ENCODE peak calls at places on chromosomes 16 and 17, in four cellular contexts. One of them, this sample, is unnamed.

GRCh38 chr17:42513686-42514085 is 22.4 kb upstream of the NAGLU start:
- DNase-seq in tibial nerve: no peak
- DNase-seq in A549: no peak
- DNase-seq in transverse colon: no peak
- DNase-seq in this sample: no peak

GRCh38 chr17:40348562-40349476 is 15.7 kb downstream of the GJD3 start:
- DNase-seq in tibial nerve: no peak
- DNase-seq in A549: no peak
- DNase-seq in transverse colon: peak; percentile 57
- DNase-seq in this sample: no peak

GRCh38 chr16:86335266-86336172 is 174.8 kb upstream of the FOXF1 start:
- DNase-seq in tibial nerve: no peak
- DNase-seq in A549: no peak
- DNase-seq in transverse colon: no peak
- DNase-seq in this sample: no peak

GRCh38 chr16:58028541-58029070 is 3.1 kb downstream of the MMP15 start:
- DNase-seq in tibial nerve: no peak
- DNase-seq in A549: no peak
- DNase-seq in transverse colon: no peak
- DNase-seq in this sample: no peak

GRCh38 chr16:88759245-88759975 is 25.6 kb downstream of the PIEZO1 start:
- DNase-seq in tibial nerve: peak; percentile 38
- DNase-seq in A549: no peak
- DNase-seq in transverse colon: peak; percentile 85
- DNase-seq in this sample: peak; percentile 71

GRCh38 chr17:82805823-82806222 is 34.0 kb downstream of the ZNF750 start:
- DNase-seq in tibial nerve: no peak
- DNase-seq in A549: no peak
- DNase-seq in transverse colon: no peak
- DNase-seq in this sample: peak; percentile 24

GRCh38 chr16:70388281-70388680 is 41.6 kb downstream of the DDX19A start:
- DNase-seq in tibial nerve: no peak
- DNase-seq in A549: no peak
- DNase-seq in transverse colon: no peak
- DNase-seq in this sample: no peak

GRCh38 chr17:81930142-81931125 is 2.9 kb upstream of the MAFG start:
- DNase-seq in tibial nerve: no peak
- DNase-seq in A549: no peak
- DNase-seq in transverse colon: peak; percentile 49
- DNase-seq in this sample: peak; percentile 22

GRCh38 chr16:19907161-19907992 is 22.7 kb upstream of the GPRC5B start:
- DNase-seq in tibial nerve: peak; percentile 56
- DNase-seq in A549: peak; percentile 74
- DNase-seq in transverse colon: peak; percentile 67
- DNase-seq in this sample: peak; percentile 61

GRCh38 chr16:56193951-56194726 is 2.9 kb downstream of the GNAO1 start:
- DNase-seq in tibial nerve: peak; percentile 67
- DNase-seq in A549: peak; percentile 53
- DNase-seq in transverse colon: peak; percentile 70
- DNase-seq in this sample: peak; percentile 79

GRCh38 chr17:5785867-5786509 is 201.7 kb upstream of the NLRP1 start:
- DNase-seq in tibial nerve: no peak
- DNase-seq in A549: no peak
- DNase-seq in transverse colon: no peak
- DNase-seq in this sample: no peak

GRCh38 chr17:59377410-59377809 is 46.0 kb downstream of the YPEL2 start:
- DNase-seq in tibial nerve: no peak
- DNase-seq in A549: no peak
- DNase-seq in transverse colon: no peak
- DNase-seq in this sample: no peak

GRCh38 chr16:4091638-4092037 is 24.6 kb downstream of the ADCY9 start:
- DNase-seq in tibial nerve: no peak
- DNase-seq in A549: no peak
- DNase-seq in transverse colon: peak; percentile 2
- DNase-seq in this sample: no peak

GRCh38 chr17:29625037-29625750 is 2.5 kb upstream of the CORO6 start:
- DNase-seq in tibial nerve: no peak
- DNase-seq in A549: peak; percentile 73
- DNase-seq in transverse colon: no peak
- DNase-seq in this sample: no peak

GRCh38 chr17:71330099-71330375 is 790.8 kb upstream of the SOX9 start:
- DNase-seq in tibial nerve: no peak
- DNase-seq in A549: no peak
- DNase-seq in transverse colon: no peak
- DNase-seq in this sample: no peak

GRCh38 chr16:66618588-66618987 is 14.1 kb downstream of the CMTM3 start:
- DNase-seq in tibial nerve: peak; percentile 40
- DNase-seq in A549: peak; percentile 26
- DNase-seq in transverse colon: no peak
- DNase-seq in this sample: peak; percentile 41

GRCh38 chr17:27332485-27333409 is 38.8 kb downstream of the WSB1 start:
- DNase-seq in tibial nerve: peak; percentile 95
- DNase-seq in A549: peak; percentile 99
- DNase-seq in transverse colon: peak; percentile 98
- DNase-seq in this sample: peak; percentile 97
- TF ChIP-seq EP300 in tibial nerve: peak; percentile 71
- TF ChIP-seq EP300 in A549: peak; percentile 51
- TF ChIP-seq EP300 in transverse colon: peak; percentile 33
- TF ChIP-seq EP300 in this sample: no peak

DNA sequence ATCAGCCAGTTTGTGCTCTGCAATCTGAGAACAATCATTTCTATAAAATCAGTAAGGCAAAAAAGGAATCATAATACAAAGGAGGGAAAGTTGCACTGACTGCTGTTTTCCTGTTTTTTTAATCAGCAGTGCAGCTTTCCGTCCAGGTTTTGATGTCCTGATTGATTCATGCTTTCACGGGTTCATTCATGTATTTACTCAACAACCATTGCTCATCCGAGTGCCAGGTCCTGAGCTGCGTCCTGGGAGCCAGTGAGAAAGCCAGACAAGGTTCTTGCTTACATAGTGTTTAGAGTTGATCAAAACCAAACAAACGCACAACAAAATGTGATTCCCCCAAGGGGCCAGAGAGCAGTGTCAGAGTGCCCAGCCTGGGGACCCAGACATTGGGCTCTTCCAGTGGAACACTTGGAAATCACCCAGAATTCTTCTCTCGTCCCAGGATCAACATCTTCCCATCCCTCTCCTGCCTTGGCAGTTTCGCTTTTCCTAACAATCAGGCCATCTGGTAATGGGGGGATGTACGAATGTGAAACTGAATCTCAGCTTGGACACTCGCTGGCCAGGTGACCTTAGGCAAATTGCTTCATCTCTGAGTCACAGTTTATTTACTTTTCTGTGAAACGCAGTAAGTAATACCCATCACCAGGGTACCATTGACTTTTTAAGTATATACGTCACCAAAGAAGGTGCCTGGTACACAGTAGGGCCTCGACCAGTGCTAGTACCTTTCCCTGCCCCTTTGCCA is 13.3 kb upstream of the C1QL1 start:
- DNase-seq in tibial nerve: no peak
- DNase-seq in A549: peak; percentile 88
- DNase-seq in transverse colon: no peak
- DNase-seq in this sample: no peak
- H3K4me3 ChIP-seq in tibial nerve: no peak overlapping the region
- H3K4me3 ChIP-seq in A549: peak overlapping the region; percentile 32
- H3K4me3 ChIP-seq in transverse colon: no peak overlapping the region
- H3K4me3 ChIP-seq in this sample: no peak overlapping the region

DNA sequence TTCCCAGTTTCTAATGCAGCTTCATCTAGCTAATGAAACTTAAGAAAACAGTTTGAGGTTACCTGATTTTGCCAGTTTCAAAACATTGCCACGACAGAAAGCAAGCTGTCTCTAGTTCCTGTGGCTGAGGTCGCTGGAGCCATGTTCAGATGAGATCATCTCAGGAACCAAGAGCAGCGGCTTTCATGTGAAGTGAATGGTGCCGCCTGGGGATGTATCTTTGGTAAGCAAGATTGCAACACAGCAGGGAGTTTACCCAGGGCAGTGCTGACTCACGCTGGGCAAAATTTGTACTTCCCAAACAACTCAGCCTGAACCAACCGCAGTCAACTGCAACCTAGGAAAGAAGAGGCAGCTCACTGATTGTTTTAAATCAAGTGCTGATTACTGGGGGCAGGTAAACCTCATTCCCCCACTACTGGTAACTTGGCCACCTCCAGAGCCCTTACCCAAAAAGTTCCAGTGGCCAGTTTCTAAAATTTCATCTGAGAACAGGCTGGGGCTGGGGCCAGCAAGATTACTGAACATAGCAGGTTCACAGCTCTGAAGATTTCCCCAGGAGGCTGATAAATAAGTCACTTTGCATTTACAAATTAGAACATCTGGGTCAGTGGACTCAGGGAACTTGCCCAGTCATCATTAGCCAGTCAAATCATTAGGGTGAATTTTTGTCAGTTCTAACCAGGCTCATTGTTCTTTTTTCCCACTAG is at the start of gene RFFL:
- DNase-seq in tibial nerve: peak; percentile 93
- DNase-seq in A549: peak; percentile 99
- DNase-seq in transverse colon: peak; percentile 91
- DNase-seq in this sample: peak; percentile 85
- TF ChIP-seq POLR2A in tibial nerve: no peak
- TF ChIP-seq POLR2A in A549: peak; percentile 31
- TF ChIP-seq POLR2A in transverse colon: peak; percentile 24
- TF ChIP-seq POLR2A in this sample: peak; percentile 19

GRCh38 chr17:77287432-77288068 is 146.8 kb downstream of the SEC14L1 start:
- DNase-seq in tibial nerve: no peak
- DNase-seq in A549: peak; percentile 95
- DNase-seq in transverse colon: peak; percentile 70
- DNase-seq in this sample: no peak

GRCh38 chr17:77285594-77286390 is 145.0 kb downstream of the SEC14L1 start:
- DNase-seq in tibial nerve: peak; percentile 40
- DNase-seq in A549: peak; percentile 89
- DNase-seq in transverse colon: peak; percentile 81
- DNase-seq in this sample: no peak

GRCh38 chr17:77286391-77286640 is 145.5 kb downstream of the SEC14L1 start:
- DNase-seq in tibial nerve: no peak
- DNase-seq in A549: no peak
- DNase-seq in transverse colon: no peak
- DNase-seq in this sample: no peak

GRCh38 chr17:77288115-77288619 is 147.4 kb downstream of the SEC14L1 start:
- DNase-seq in tibial nerve: no peak
- DNase-seq in A549: peak; percentile 63
- DNase-seq in transverse colon: peak; percentile 43
- DNase-seq in this sample: no peak

GRCh38 chr17:77286641-77287431 is 146.1 kb downstream of the SEC14L1 start:
- DNase-seq in tibial nerve: no peak
- DNase-seq in A549: peak; percentile 99
- DNase-seq in transverse colon: peak; percentile 88
- DNase-seq in this sample: peak; percentile 53
- TF ChIP-seq EP300 in tibial nerve: no peak
- TF ChIP-seq EP300 in A549: peak; percentile 76
- TF ChIP-seq EP300 in transverse colon: peak; percentile 68
- TF ChIP-seq EP300 in this sample: no peak